ENCODE peak calls at places on chromosomes 3 and 15, in nine cellular contexts. L, U, W, G, C, K, E, X and B are unnamed samples. For H3K4me1, the result is how much of the 10 kb centered on the place peaks cover.

GRCh38 chr3:38457111-38458003 is 3.7 kb downstream of the ACVR2B start:
- DNase-seq in L (no peak), U (no peak), W (no peak), G (no peak), C (no peak), K (peak), E (no peak), X (no peak), B (no peak)

GRCh38 chr3:52002768-52003167 is 7.1 kb upstream of the RPL29 start:
- DNase-seq in L (no peak), U (no peak), W (no peak), G (peak), C (no peak), K (no peak), E (no peak), X (no peak), B (no peak)

GRCh38 chr15:76339302-76340197 is 3.0 kb downstream of the ISL2 start:
- DNase-seq in L (no peak), U (peak), W (peak), G (no peak), C (no peak), K (no peak), E (peak), X (no peak), B (no peak)

GRCh38 chr3:129592362-129593150 is 13.9 kb downstream of the PLXND1 start:
- DNase-seq in L (peak), U (peak), W (no peak), G (peak), C (no peak), K (no peak), E (peak), X (no peak), B (no peak)

GRCh38 chr15:72728821-72729220 is 42.8 kb downstream of the BBS4 start:
- DNase-seq in L (no peak), U (no peak), W (no peak), G (no peak), C (no peak), K (no peak), E (no peak), X (no peak), B (no peak)

GRCh38 chr15:32691316-32692032 is 26.3 kb upstream of the GREM1 start:
- DNase-seq in L (no peak), U (no peak), W (no peak), G (no peak), C (no peak), K (no peak), E (no peak), X (no peak), B (no peak)

GRCh38 chr3:192825657-192826200 is 91.9 kb downstream of the MB21D2 start:
- DNase-seq in L (no peak), U (no peak), W (peak), G (no peak), C (no peak), K (peak), E (peak), X (peak), B (peak)

GRCh38 chr3:43960448-43960840 is 269.7 kb downstream of the ABHD5 start:
- DNase-seq in L (no peak), U (no peak), W (peak), G (no peak), C (no peak), K (peak), E (peak), X (no peak), B (no peak)

GRCh38 chr3:55658297-55659022 is 171.4 kb upstream of the WNT5A start:
- DNase-seq in L (no peak), U (no peak), W (no peak), G (no peak), C (no peak), K (no peak), E (no peak), X (no peak), B (no peak)

GRCh38 chr3:24237971-24238767 is 256.5 kb downstream of the THRB start:
- DNase-seq in L (peak), U (no peak), W (peak), G (no peak), C (no peak), K (peak), E (peak), X (peak), B (peak)

GRCh38 chr3:105883798-105884377 is 15.1 kb upstream of the CBLB start:
- DNase-seq in L (no peak), U (no peak), W (peak), G (no peak), C (no peak), K (no peak), E (no peak), X (no peak), B (no peak)

GRCh38 chr3:37271636-37272035 is 97.3 kb upstream of the LRRFIP2 start:
- DNase-seq in L (no peak), U (no peak), W (no peak), G (no peak), C (no peak), K (no peak), E (no peak), X (no peak), B (no peak)

GRCh38 chr3:196287066-196287404 is 491 bp downstream of the PCYT1A start:
- DNase-seq in L (no peak), U (peak), W (peak), G (peak), C (peak), K (peak), E (peak), X (no peak), B (peak)

GRCh38 chr15:66815322-66815721 is 113.3 kb downstream of the SMAD6 start:
- DNase-seq in L (no peak), U (no peak), W (peak), G (no peak), C (no peak), K (no peak), E (peak), X (no peak), B (no peak)

GRCh38 chr3:46938118-46938517 is 38.4 kb downstream of the CCDC12 start:
- DNase-seq in L (no peak), U (no peak), W (no peak), G (no peak), C (no peak), K (no peak), E (no peak), X (no peak), B (no peak)

GRCh38 chr3:46936733-46937250 is 39.8 kb downstream of the CCDC12 start:
- DNase-seq in L (no peak), U (peak), W (no peak), G (no peak), C (no peak), K (no peak), E (no peak), X (no peak), B (no peak)

GRCh38 chr3:46934508-46935167 is 41.9 kb downstream of the CCDC12 start:
- DNase-seq in L (no peak), U (peak), W (peak), G (peak), C (no peak), K (no peak), E (peak), X (no peak), B (peak)

GRCh38 chr3:46935168-46935858 is 41.2 kb downstream of the CCDC12 start:
- DNase-seq in L (peak), U (peak), W (peak), G (peak), C (no peak), K (peak), E (peak), X (peak), B (peak)

DNA sequence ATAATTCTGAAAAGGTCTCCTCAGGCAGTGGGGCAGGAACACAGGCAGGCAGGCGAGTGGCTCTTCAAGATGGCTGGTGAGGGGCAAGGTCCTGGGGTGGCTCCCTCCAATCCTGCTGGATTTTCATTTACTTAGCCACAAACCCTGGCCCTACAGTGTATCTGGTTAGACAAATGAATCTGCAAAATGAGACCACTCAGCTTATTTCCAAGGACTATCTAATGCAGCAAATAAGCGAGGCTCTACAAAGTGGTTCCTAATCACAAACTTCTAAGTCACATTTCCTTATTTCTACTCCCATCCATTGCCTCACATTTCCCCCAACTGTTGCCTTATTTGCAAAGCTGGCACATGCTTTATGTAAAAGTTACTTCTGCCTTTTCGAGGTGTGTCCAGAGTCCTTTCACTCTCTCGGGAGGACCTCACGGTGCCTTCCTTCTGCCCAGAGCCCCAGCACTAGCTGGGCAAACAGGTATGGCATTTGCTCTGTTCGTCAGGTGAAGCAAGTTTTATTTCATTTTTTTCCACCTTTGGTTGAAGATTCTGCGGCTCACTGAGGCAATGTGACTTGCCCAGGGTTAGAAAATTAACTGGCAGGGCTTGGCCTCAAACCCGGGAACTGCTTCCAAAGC is 40.4 kb downstream of the CCDC12 start:
- DNase-seq in L (no peak), U (peak), W (no peak), G (peak), C (no peak), K (no peak), E (no peak), X (no peak), B (no peak)
- H3K4me1 ChIP-seq in L (under half), U (under half), W (half or more), G (half or more), C (under half), K (under half), E (under half), X (half or more), B (half or more)

GRCh38 chr15:99452728-99453643 is 112.8 kb upstream of the MEF2A start:
- DNase-seq in L (peak), U (peak), W (no peak), G (peak), C (no peak), K (peak), E (peak), X (peak), B (no peak)
- H3K4me1 ChIP-seq in L (under half), U (under half), W (under half), G (half or more), C (under half), K (under half), E (under half), X (under half), B (under half)

GRCh38 chr3:188950006-188950405 is 221.8 kb upstream of the TPRG1 start:
- DNase-seq in L (no peak), U (no peak), W (no peak), G (no peak), C (no peak), K (peak), E (peak), X (no peak), B (no peak)
- H3K4me1 ChIP-seq in L (under half), U (under half), W (half or more), G (under half), C (under half), K (under half), E (under half), X (under half), B (under half)

GRCh38 chr15:70704166-70704565 is 59.2 kb downstream of the UACA start:
- DNase-seq in L (no peak), U (no peak), W (no peak), G (no peak), C (no peak), K (no peak), E (no peak), X (no peak), B (no peak)
- H3K4me1 ChIP-seq in L (under half), U (under half), W (under half), G (under half), C (under half), K (under half), E (under half), X (under half), B (half or more)

GRCh38 chr3:32500225-32500624 is 2.4 kb downstream of the CMTM6 start:
- DNase-seq in L (no peak), U (no peak), W (no peak), G (no peak), C (no peak), K (no peak), E (no peak), X (no peak), B (no peak)

GRCh38 chr3:32500880-32501784 is 1.5 kb downstream of the CMTM6 start:
- DNase-seq in L (no peak), U (no peak), W (peak), G (peak), C (no peak), K (no peak), E (no peak), X (no peak), B (no peak)

GRCh38 chr3:32501785-32502088 is 915 bp downstream of the CMTM6 start:
- DNase-seq in L (no peak), U (no peak), W (no peak), G (no peak), C (no peak), K (no peak), E (no peak), X (no peak), B (no peak)

GRCh38 chr3:32502089-32502943 is at the start of gene CMTM6:
- DNase-seq in L (peak), U (peak), W (peak), G (peak), C (peak), K (peak), E (peak), X (peak), B (peak)

DNA sequence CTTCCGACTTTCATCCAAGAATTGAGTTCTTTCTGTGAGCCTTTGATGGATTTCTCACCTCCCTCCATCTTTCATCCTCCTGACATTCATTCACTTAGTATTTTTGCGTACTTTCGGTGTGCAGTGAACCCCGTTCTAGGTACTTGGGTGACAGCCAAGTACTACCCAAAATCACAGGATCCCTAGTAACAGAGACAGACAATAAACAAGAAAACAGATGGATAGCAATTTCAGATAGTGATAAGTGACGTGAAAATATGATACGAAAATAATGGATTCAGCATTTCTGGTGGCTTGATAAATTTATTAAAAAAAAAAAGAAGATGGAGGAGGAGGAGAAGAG is 263 bp upstream of the CMTM6 start:
- DNase-seq in L (no peak), U (no peak), W (no peak), G (no peak), C (no peak), K (no peak), E (no peak), X (no peak), B (no peak)
- H3K4me1 ChIP-seq in L (under half), U (under half), W (under half), G (under half), C (under half), K (under half), E (under half), X (under half), B (under half)